ENCODE peak calls at places on chromosomes 6 and 20, in four cellular contexts. One of them, this sample, is unnamed.

GRCh38 chr20:4040283-4041179 is 25.2 kb upstream of the RNF24 start:
- DNase-seq in Karpas-422: no peak
- DNase-seq in neural progenitor cell: no peak
- DNase-seq in fibroblast of lung: peak; percentile 28
- DNase-seq in this sample: peak; percentile 23

GRCh38 chr6:48069280-48069679 is 41.7 kb downstream of the PTCHD4 start:
- DNase-seq in fibroblast of lung: no peak
- DNase-seq in Karpas-422: no peak
- DNase-seq in neural progenitor cell: peak; percentile 44
- DNase-seq in this sample: no peak

GRCh38 chr20:4957939-4958362 is 43.4 kb downstream of the SLC23A2 start:
- DNase-seq in fibroblast of lung: peak; percentile 84
- DNase-seq in Karpas-422: peak; percentile 66
- DNase-seq in neural progenitor cell: no peak
- DNase-seq in this sample: no peak

GRCh38 chr6:80165143-80165542 is 58.7 kb downstream of the BCKDHB start:
- DNase-seq in neural progenitor cell: no peak
- DNase-seq in fibroblast of lung: no peak
- DNase-seq in Karpas-422: no peak
- DNase-seq in this sample: no peak

GRCh38 chr6:31467151-31467550 is 30.8 kb upstream of the MICB start:
- DNase-seq in fibroblast of lung: no peak
- DNase-seq in Karpas-422: no peak
- DNase-seq in neural progenitor cell: peak; percentile 33
- DNase-seq in this sample: no peak

GRCh38 chr6:73640179-73640750 is 13.5 kb downstream of the SLC17A5 start:
- DNase-seq in neural progenitor cell: no peak
- DNase-seq in Karpas-422: no peak
- DNase-seq in fibroblast of lung: peak; percentile 61
- DNase-seq in this sample: peak; percentile 28

GRCh38 chr6:14231546-14232280 is 114.1 kb downstream of the CD83 start:
- DNase-seq in Karpas-422: no peak
- DNase-seq in neural progenitor cell: no peak
- DNase-seq in fibroblast of lung: peak; percentile 31
- DNase-seq in this sample: no peak

GRCh38 chr6:42141603-42142117 is 760 bp downstream of the C6orf132 start:
- DNase-seq in neural progenitor cell: no peak
- DNase-seq in fibroblast of lung: no peak
- DNase-seq in Karpas-422: no peak
- DNase-seq in this sample: no peak

GRCh38 chr6:161745128-161745527 is 471.3 kb upstream of the AGPAT4 start:
- DNase-seq in fibroblast of lung: no peak
- DNase-seq in neural progenitor cell: no peak
- DNase-seq in Karpas-422: no peak
- DNase-seq in this sample: no peak

GRCh38 chr6:3762852-3763251 is 11.3 kb upstream of the PXDC1 start:
- DNase-seq in fibroblast of lung: no peak
- DNase-seq in Karpas-422: no peak
- DNase-seq in neural progenitor cell: no peak
- DNase-seq in this sample: no peak

GRCh38 chr6:34587851-34588250 is 31.7 kb upstream of the SPDEF start:
- DNase-seq in neural progenitor cell: no peak
- DNase-seq in Karpas-422: no peak
- DNase-seq in fibroblast of lung: no peak
- DNase-seq in this sample: no peak

GRCh38 chr6:41705329-41705995 is 29.9 kb downstream of the TFEB start:
- DNase-seq in neural progenitor cell: no peak
- DNase-seq in fibroblast of lung: no peak
- DNase-seq in Karpas-422: no peak
- DNase-seq in this sample: no peak

GRCh38 chr6:7261030-7261841 is 51.8 kb downstream of the SSR1 start:
- DNase-seq in Karpas-422: peak; percentile 46
- DNase-seq in neural progenitor cell: peak; percentile 96
- DNase-seq in fibroblast of lung: peak; percentile 85
- DNase-seq in this sample: peak; percentile 95

DNA sequence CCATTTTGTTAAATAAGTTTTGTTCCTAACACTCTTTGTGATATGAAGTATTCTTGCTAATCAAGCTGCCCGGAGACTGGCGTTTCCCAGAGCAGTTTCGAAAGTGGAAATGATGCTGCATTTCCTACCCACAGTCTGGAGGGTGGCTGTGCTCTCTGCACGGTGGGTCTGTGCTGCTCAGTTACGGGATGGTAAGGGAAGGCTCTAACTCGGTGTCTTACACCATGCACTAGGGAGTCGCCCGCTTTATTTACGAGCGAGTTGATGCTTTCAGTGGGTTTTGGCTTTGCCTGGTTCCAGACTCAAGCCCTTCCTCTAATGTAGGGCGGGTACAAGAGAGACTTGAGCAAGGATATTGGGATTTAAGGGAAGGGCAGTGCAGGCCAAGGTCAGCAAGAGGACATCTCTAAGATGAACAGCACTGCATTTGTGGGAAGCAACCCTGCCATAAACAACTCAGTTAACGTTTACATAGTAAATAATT is 180.1 kb upstream of the AKAP12 start:
- DNase-seq in Karpas-422: no peak
- DNase-seq in fibroblast of lung: no peak
- DNase-seq in neural progenitor cell: no peak
- DNase-seq in this sample: no peak
- H3K9ac ChIP-seq in Karpas-422: no peak overlapping the region
- H3K9ac ChIP-seq in fibroblast of lung: no peak overlapping the region
- H3K9ac ChIP-seq in neural progenitor cell: no peak overlapping the region
- H3K9ac ChIP-seq in this sample: peak overlapping the region; percentile 96

GRCh38 chr6:15303162-15303919 is 57.5 kb downstream of the JARID2 start:
- DNase-seq in Karpas-422: no peak
- DNase-seq in fibroblast of lung: no peak
- DNase-seq in neural progenitor cell: peak; percentile 65
- DNase-seq in this sample: no peak
- H3K4me1 ChIP-seq in Karpas-422: no peaks in the 10 kb centered on the region
- H3K4me1 ChIP-seq in fibroblast of lung: peaks cover 9% of the 10 kb centered on the region
- H3K4me1 ChIP-seq in neural progenitor cell: peaks cover 55% of the 10 kb centered on the region
- H3K4me1 ChIP-seq in this sample: peaks cover 11% of the 10 kb centered on the region

DNA sequence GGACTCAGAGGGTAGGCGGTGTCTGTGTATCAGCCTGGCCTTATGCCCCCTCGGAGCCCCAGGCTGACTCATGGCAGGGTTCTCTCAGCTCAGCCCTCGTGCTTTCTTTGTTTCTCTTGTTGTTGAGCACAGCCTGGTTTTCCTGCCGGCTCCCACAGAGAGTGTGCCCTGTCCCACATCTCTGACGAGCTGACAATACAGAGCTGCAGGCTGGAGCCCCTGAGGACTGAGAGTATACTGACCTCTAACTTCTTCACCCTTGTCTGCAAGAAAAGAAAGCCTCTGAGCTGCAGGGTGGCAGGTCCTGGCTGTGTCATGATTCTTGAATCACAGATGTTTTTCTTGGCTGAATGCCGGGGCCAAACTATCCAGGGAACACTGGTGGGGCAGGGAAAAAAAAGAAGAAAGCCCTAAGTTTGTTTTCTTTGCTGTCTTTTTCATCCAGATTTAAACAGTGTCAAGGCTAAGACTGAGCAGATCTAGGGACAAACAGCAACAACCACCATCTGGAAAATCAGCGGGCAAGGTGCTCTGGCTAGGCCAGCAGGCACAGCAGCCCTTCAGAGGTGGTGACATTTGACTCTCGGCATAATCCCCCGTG is 63.3 kb upstream of the ZNF133 start:
- DNase-seq in fibroblast of lung: peak; percentile 59
- DNase-seq in neural progenitor cell: peak; percentile 73
- DNase-seq in Karpas-422: no peak
- DNase-seq in this sample: peak; percentile 82
- H3K9ac ChIP-seq in fibroblast of lung: peak overlapping the region; percentile 30
- H3K9ac ChIP-seq in neural progenitor cell: no peak overlapping the region
- H3K9ac ChIP-seq in Karpas-422: no peak overlapping the region
- H3K9ac ChIP-seq in this sample: peak overlapping the region; percentile 39

GRCh38 chr6:159104163-159104885 is 59.5 kb upstream of the TAGAP start:
- DNase-seq in neural progenitor cell: peak; percentile 83
- DNase-seq in Karpas-422: peak; percentile 93
- DNase-seq in fibroblast of lung: peak; percentile 20
- DNase-seq in this sample: peak; percentile 69
- H3K4me1 ChIP-seq in neural progenitor cell: peaks cover 5% of the 10 kb centered on the region
- H3K4me1 ChIP-seq in Karpas-422: peaks cover 59% of the 10 kb centered on the region
- H3K4me1 ChIP-seq in fibroblast of lung: no peaks in the 10 kb centered on the region
- H3K4me1 ChIP-seq in this sample: no peaks in the 10 kb centered on the region

DNA sequence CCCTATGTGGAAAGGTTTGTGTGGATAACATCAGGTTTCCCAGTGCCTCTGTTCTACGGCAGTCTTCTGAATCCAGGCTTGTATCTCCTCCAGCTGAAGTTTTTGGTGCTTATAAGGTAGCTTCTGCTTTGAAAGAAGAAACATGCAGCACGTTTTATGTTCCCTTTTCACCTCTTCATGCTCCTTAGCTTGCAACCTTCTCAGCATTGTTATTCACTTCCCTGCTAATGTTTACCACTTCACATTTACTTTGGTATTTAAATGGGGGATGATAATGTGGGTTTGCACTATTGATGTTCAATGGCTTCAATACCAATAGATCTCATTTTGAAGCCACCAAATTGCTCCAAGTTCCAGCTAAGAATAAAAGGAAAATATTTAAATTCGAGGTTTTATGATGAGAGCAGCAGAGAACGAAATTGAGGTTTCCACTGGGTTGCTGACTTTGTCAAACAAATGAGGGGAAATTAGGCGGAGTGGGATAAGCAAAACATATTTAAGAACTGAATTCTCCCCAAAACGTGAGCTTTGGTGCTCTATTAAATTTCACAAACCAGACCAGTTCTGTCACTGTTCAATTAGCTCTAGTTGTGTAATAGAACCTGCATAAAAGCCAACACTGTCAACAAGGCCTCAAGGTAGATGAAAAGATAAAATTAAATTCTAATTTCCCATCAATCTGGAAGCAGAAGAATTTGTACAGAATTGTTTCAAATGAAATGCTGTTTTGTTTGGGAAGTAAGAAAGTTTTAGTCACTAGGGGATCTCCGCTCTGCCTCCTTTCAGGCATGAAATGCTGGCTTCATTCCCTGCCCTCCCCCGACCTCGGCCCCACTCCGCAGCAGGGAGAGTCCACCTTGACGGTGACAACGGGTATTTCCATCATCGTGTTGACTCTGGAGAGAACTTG is 1.4 kb downstream of the IL22RA2 start:
- DNase-seq in neural progenitor cell: no peak
- DNase-seq in fibroblast of lung: no peak
- DNase-seq in Karpas-422: no peak
- DNase-seq in this sample: no peak
- H3K9ac ChIP-seq in neural progenitor cell: no peak overlapping the region
- H3K9ac ChIP-seq in fibroblast of lung: no peak overlapping the region
- H3K9ac ChIP-seq in Karpas-422: no peak overlapping the region
- H3K9ac ChIP-seq in this sample: no peak overlapping the region

GRCh38 chr20:6034134-6034969 is 19.5 kb downstream of the LRRN4 start:
- DNase-seq in fibroblast of lung: peak; percentile 60
- DNase-seq in Karpas-422: no peak
- DNase-seq in neural progenitor cell: no peak
- DNase-seq in this sample: no peak

GRCh38 chr20:6030453-6031080 is 23.3 kb downstream of the LRRN4 start:
- DNase-seq in fibroblast of lung: no peak
- DNase-seq in neural progenitor cell: no peak
- DNase-seq in Karpas-422: no peak
- DNase-seq in this sample: no peak

GRCh38 chr20:6029538-6029937 is 24.3 kb downstream of the LRRN4 start:
- DNase-seq in Karpas-422: no peak
- DNase-seq in fibroblast of lung: no peak
- DNase-seq in neural progenitor cell: no peak
- DNase-seq in this sample: peak; percentile 65

GRCh38 chr20:6026051-6026450 is 27.8 kb downstream of the LRRN4 start:
- DNase-seq in Karpas-422: no peak
- DNase-seq in fibroblast of lung: peak; percentile 50
- DNase-seq in neural progenitor cell: no peak
- DNase-seq in this sample: peak; percentile 73

GRCh38 chr20:6028795-6029194 is 25.1 kb downstream of the LRRN4 start:
- DNase-seq in fibroblast of lung: no peak
- DNase-seq in neural progenitor cell: no peak
- DNase-seq in Karpas-422: no peak
- DNase-seq in this sample: no peak
- H3K4me1 ChIP-seq in fibroblast of lung: no peaks in the 10 kb centered on the region
- H3K4me1 ChIP-seq in neural progenitor cell: no peaks in the 10 kb centered on the region
- H3K4me1 ChIP-seq in Karpas-422: peaks cover 15% of the 10 kb centered on the region
- H3K4me1 ChIP-seq in this sample: peaks cover 21% of the 10 kb centered on the region

GRCh38 chr6:116447496-116448011 is 13.6 kb upstream of the CALHM6 start:
- DNase-seq in Karpas-422: no peak
- DNase-seq in neural progenitor cell: no peak
- DNase-seq in fibroblast of lung: peak; percentile 98
- DNase-seq in this sample: peak; percentile 67
- H3K9ac ChIP-seq in Karpas-422: no peak overlapping the region
- H3K9ac ChIP-seq in neural progenitor cell: no peak overlapping the region
- H3K9ac ChIP-seq in fibroblast of lung: no peak overlapping the region
- H3K9ac ChIP-seq in this sample: no peak overlapping the region

GRCh38 chr20:57262244-57263126 is 4.0 kb downstream of the BMP7 start:
- DNase-seq in Karpas-422: no peak
- DNase-seq in fibroblast of lung: no peak
- DNase-seq in neural progenitor cell: peak; percentile 49
- DNase-seq in this sample: no peak
- H3K4me1 ChIP-seq in Karpas-422: peaks cover 8% of the 10 kb centered on the region
- H3K4me1 ChIP-seq in fibroblast of lung: no peaks in the 10 kb centered on the region
- H3K4me1 ChIP-seq in neural progenitor cell: peaks cover 77% of the 10 kb centered on the region
- H3K4me1 ChIP-seq in this sample: no peaks in the 10 kb centered on the region

GRCh38 chr6:130863415-130864230 is 36.4 kb downstream of the SMLR1 start:
- DNase-seq in Karpas-422: no peak
- DNase-seq in fibroblast of lung: no peak
- DNase-seq in neural progenitor cell: no peak
- DNase-seq in this sample: no peak
- H3K9ac ChIP-seq in Karpas-422: no peak overlapping the region
- H3K9ac ChIP-seq in fibroblast of lung: no peak overlapping the region
- H3K9ac ChIP-seq in neural progenitor cell: no peak overlapping the region
- H3K9ac ChIP-seq in this sample: no peak overlapping the region

DNA sequence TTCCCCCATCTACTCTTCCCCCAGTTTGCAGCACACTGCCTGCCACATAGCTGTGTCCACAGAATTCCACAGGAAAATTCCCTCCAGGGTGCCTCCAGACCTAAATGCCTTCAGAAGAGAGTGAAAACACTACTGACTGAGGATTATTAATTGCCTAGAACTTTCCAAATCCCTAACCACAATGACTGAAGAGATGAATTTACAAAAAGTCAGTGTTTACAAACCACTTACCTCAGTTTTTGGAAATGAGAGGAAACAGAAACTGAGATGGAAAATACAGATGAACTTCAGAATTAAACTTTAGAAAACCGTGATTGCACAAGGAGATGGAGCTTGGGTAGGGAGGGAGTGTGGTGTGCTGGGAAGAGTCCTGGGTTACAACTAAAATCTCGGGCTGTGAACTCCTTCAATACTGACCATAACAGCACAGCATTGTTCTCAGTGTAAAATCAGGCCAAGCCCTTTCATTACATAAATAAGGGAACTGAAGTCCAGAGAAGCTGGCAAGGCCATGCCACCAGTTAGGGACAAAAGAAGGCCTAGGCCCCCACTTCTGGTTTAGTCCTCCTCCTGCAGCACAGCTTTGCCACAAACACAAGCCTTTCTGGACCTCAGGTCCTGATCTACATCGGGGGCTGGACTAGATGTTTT is 4.1 kb downstream of the ELMO2 start:
- DNase-seq in neural progenitor cell: no peak
- DNase-seq in fibroblast of lung: peak; percentile 58
- DNase-seq in Karpas-422: no peak
- DNase-seq in this sample: no peak
- H3K4me1 ChIP-seq in neural progenitor cell: peaks cover 24% of the 10 kb centered on the region
- H3K4me1 ChIP-seq in fibroblast of lung: peaks cover 17% of the 10 kb centered on the region
- H3K4me1 ChIP-seq in Karpas-422: peaks cover 81% of the 10 kb centered on the region
- H3K4me1 ChIP-seq in this sample: peaks cover 47% of the 10 kb centered on the region

This sample was measured in PC-3.